ENCODE peak calls at places on chromosomes 16 and 17, in four cellular contexts. P, S, F and Q are unnamed samples.
A peak's percentile ranks its signal among the peaks of the same experiment; 100 is the strongest.

GRCh38 chr17:8468109-8468508 is 32.4 kb downstream of the NDEL1 start:
- DNase-seq in F (no peak), S (no peak), P (no peak), Q (no peak)

GRCh38 chr17:75927286-75927922 is 13.4 kb downstream of the FBF1 start:
- DNase-seq in F (no peak), P (no peak), S (no peak), Q (peak; percentile 52)

GRCh38 chr16:67736858-67737257 is 17.7 kb upstream of the GFOD2 start:
- DNase-seq in S (no peak), F (no peak), P (no peak), Q (no peak)

GRCh38 chr16:31577411-31577810 is 49.7 kb downstream of the AHSP start:
- DNase-seq in S (no peak), P (no peak), F (no peak), Q (no peak)

GRCh38 chr17:68433211-68433610 is 24.1 kb downstream of the WIPI1 start:
- DNase-seq in F (no peak), S (no peak), P (no peak), Q (no peak)

GRCh38 chr17:78268960-78269892 is 37.8 kb downstream of the TMEM235 start:
- DNase-seq in F (no peak), S (no peak), P (peak; percentile 6), Q (no peak)

GRCh38 chr17:16352303-16352837 is 899 bp downstream of the CENPV start:
- DNase-seq in F (no peak), S (peak; percentile 61), P (peak; percentile 77), Q (peak; percentile 20)

GRCh38 chr16:57757326-57757786 is 21.8 kb downstream of the KATNB1 start:
- DNase-seq in S (peak; percentile 78), P (peak; percentile 86), F (peak; percentile 61), Q (peak; percentile 85)

GRCh38 chr17:5629133-5629532 is 44.8 kb upstream of the NLRP1 start:
- DNase-seq in F (no peak), P (peak; percentile 53), S (no peak), Q (no peak)

GRCh38 chr17:28536532-28537218 is 15.7 kb downstream of the UNC119 start:
- DNase-seq in P (no peak), F (no peak), S (no peak), Q (no peak)

GRCh38 chr16:86217891-86218270 is 292.4 kb upstream of the FOXF1 start:
- DNase-seq in P (no peak), F (no peak), S (no peak), Q (no peak)

GRCh38 chr16:27303256-27304100 is 10.3 kb upstream of the IL4R start:
- DNase-seq in F (no peak), P (no peak), S (no peak), Q (peak; percentile 37)